ENCODE peak calls at places on chromosome 1, in nine cellular contexts. One of them, this sample, is unnamed.

GRCh38 chr1:77120950-77121349 is 98.3 kb downstream of the PIGK start:
- DNase-seq in stimulated activated CD4-positive, alpha-beta T cell treated with anti-CD3 and anti-CD28 coated beads, Interleukin-2, amount 100 ng/mL, for 48 hours: no peak
- DNase-seq in BE2C: no peak
- DNase-seq in NCI-H460: no peak
- DNase-seq in NCI-H1930: no peak
- DNase-seq in heart right ventricle: no peak
- DNase-seq in left ventricle myocardium inferior: no peak
- DNase-seq in OCI-LY7: no peak
- DNase-seq in stimulated activated CD8-positive, alpha-beta memory T cell treated with anti-CD3 and anti-CD28 coated beads, Interleukin-2, amount 100 ng/mL, for 1 hour: no peak
- DNase-seq in this sample: no peak

GRCh38 chr1:100187912-100188311 is 9.9 kb upstream of the LRRC39 start:
- DNase-seq in NCI-H460: no peak
- DNase-seq in heart right ventricle: peak
- DNase-seq in BE2C: no peak
- DNase-seq in OCI-LY7: no peak
- DNase-seq in stimulated activated CD4-positive, alpha-beta T cell treated with anti-CD3 and anti-CD28 coated beads, Interleukin-2, amount 100 ng/mL, for 48 hours: no peak
- DNase-seq in left ventricle myocardium inferior: peak
- DNase-seq in stimulated activated CD8-positive, alpha-beta memory T cell treated with anti-CD3 and anti-CD28 coated beads, Interleukin-2, amount 100 ng/mL, for 1 hour: no peak
- DNase-seq in NCI-H1930: no peak
- DNase-seq in this sample: no peak

GRCh38 chr1:198922638-198923430 is 284.0 kb downstream of the PTPRC start:
- DNase-seq in BE2C: no peak
- DNase-seq in NCI-H460: no peak
- DNase-seq in stimulated activated CD8-positive, alpha-beta memory T cell treated with anti-CD3 and anti-CD28 coated beads, Interleukin-2, amount 100 ng/mL, for 1 hour: no peak
- DNase-seq in NCI-H1930: no peak
- DNase-seq in stimulated activated CD4-positive, alpha-beta T cell treated with anti-CD3 and anti-CD28 coated beads, Interleukin-2, amount 100 ng/mL, for 48 hours: no peak
- DNase-seq in OCI-LY7: no peak
- DNase-seq in heart right ventricle: no peak
- DNase-seq in left ventricle myocardium inferior: no peak
- DNase-seq in this sample: no peak

GRCh38 chr1:209675567-209676154 is 449 bp downstream of the G0S2 start:
- DNase-seq in left ventricle myocardium inferior: peak
- DNase-seq in NCI-H460: no peak
- DNase-seq in heart right ventricle: no peak
- DNase-seq in BE2C: peak
- DNase-seq in NCI-H1930: no peak
- DNase-seq in stimulated activated CD8-positive, alpha-beta memory T cell treated with anti-CD3 and anti-CD28 coated beads, Interleukin-2, amount 100 ng/mL, for 1 hour: no peak
- DNase-seq in stimulated activated CD4-positive, alpha-beta T cell treated with anti-CD3 and anti-CD28 coated beads, Interleukin-2, amount 100 ng/mL, for 48 hours: no peak
- DNase-seq in OCI-LY7: no peak
- DNase-seq in this sample: no peak

GRCh38 chr1:169060906-169061683 is 45.4 kb upstream of the ATP1B1 start:
- DNase-seq in stimulated activated CD8-positive, alpha-beta memory T cell treated with anti-CD3 and anti-CD28 coated beads, Interleukin-2, amount 100 ng/mL, for 1 hour: no peak
- DNase-seq in NCI-H1930: no peak
- DNase-seq in NCI-H460: no peak
- DNase-seq in OCI-LY7: no peak
- DNase-seq in left ventricle myocardium inferior: no peak
- DNase-seq in heart right ventricle: peak
- DNase-seq in BE2C: no peak
- DNase-seq in stimulated activated CD4-positive, alpha-beta T cell treated with anti-CD3 and anti-CD28 coated beads, Interleukin-2, amount 100 ng/mL, for 48 hours: no peak
- DNase-seq in this sample: no peak

GRCh38 chr1:112807117-112807516 is 92.0 kb upstream of the PPM1J start:
- DNase-seq in OCI-LY7: no peak
- DNase-seq in NCI-H1930: no peak
- DNase-seq in stimulated activated CD4-positive, alpha-beta T cell treated with anti-CD3 and anti-CD28 coated beads, Interleukin-2, amount 100 ng/mL, for 48 hours: no peak
- DNase-seq in BE2C: no peak
- DNase-seq in heart right ventricle: no peak
- DNase-seq in NCI-H460: no peak
- DNase-seq in stimulated activated CD8-positive, alpha-beta memory T cell treated with anti-CD3 and anti-CD28 coated beads, Interleukin-2, amount 100 ng/mL, for 1 hour: no peak
- DNase-seq in left ventricle myocardium inferior: no peak
- DNase-seq in this sample: no peak

GRCh38 chr1:78441921-78442320 is 48.9 kb upstream of the PTGFR start:
- DNase-seq in OCI-LY7: no peak
- DNase-seq in heart right ventricle: no peak
- DNase-seq in NCI-H1930: no peak
- DNase-seq in stimulated activated CD8-positive, alpha-beta memory T cell treated with anti-CD3 and anti-CD28 coated beads, Interleukin-2, amount 100 ng/mL, for 1 hour: no peak
- DNase-seq in BE2C: no peak
- DNase-seq in stimulated activated CD4-positive, alpha-beta T cell treated with anti-CD3 and anti-CD28 coated beads, Interleukin-2, amount 100 ng/mL, for 48 hours: no peak
- DNase-seq in NCI-H460: no peak
- DNase-seq in left ventricle myocardium inferior: no peak
- DNase-seq in this sample: no peak

GRCh38 chr1:220330265-220330664 is 58.0 kb upstream of the RAB3GAP2 start:
- DNase-seq in NCI-H1930: no peak
- DNase-seq in left ventricle myocardium inferior: no peak
- DNase-seq in NCI-H460: no peak
- DNase-seq in BE2C: no peak
- DNase-seq in stimulated activated CD8-positive, alpha-beta memory T cell treated with anti-CD3 and anti-CD28 coated beads, Interleukin-2, amount 100 ng/mL, for 1 hour: no peak
- DNase-seq in heart right ventricle: no peak
- DNase-seq in OCI-LY7: no peak
- DNase-seq in stimulated activated CD4-positive, alpha-beta T cell treated with anti-CD3 and anti-CD28 coated beads, Interleukin-2, amount 100 ng/mL, for 48 hours: no peak
- DNase-seq in this sample: no peak

GRCh38 chr1:178938959-178939317 is 68.1 kb upstream of the ANGPTL1 start:
- DNase-seq in stimulated activated CD8-positive, alpha-beta memory T cell treated with anti-CD3 and anti-CD28 coated beads, Interleukin-2, amount 100 ng/mL, for 1 hour: no peak
- DNase-seq in NCI-H460: no peak
- DNase-seq in stimulated activated CD4-positive, alpha-beta T cell treated with anti-CD3 and anti-CD28 coated beads, Interleukin-2, amount 100 ng/mL, for 48 hours: no peak
- DNase-seq in NCI-H1930: no peak
- DNase-seq in BE2C: no peak
- DNase-seq in left ventricle myocardium inferior: peak
- DNase-seq in OCI-LY7: no peak
- DNase-seq in heart right ventricle: peak
- DNase-seq in this sample: no peak

GRCh38 chr1:14881775-14882672 is 271.5 kb upstream of the TMEM51 start:
- DNase-seq in OCI-LY7: peak
- DNase-seq in left ventricle myocardium inferior: no peak
- DNase-seq in stimulated activated CD8-positive, alpha-beta memory T cell treated with anti-CD3 and anti-CD28 coated beads, Interleukin-2, amount 100 ng/mL, for 1 hour: no peak
- DNase-seq in stimulated activated CD4-positive, alpha-beta T cell treated with anti-CD3 and anti-CD28 coated beads, Interleukin-2, amount 100 ng/mL, for 48 hours: no peak
- DNase-seq in BE2C: no peak
- DNase-seq in NCI-H1930: no peak
- DNase-seq in NCI-H460: no peak
- DNase-seq in heart right ventricle: no peak
- DNase-seq in this sample: no peak

GRCh38 chr1:209102120-209102519 is 481.4 kb upstream of the CAMK1G start:
- DNase-seq in stimulated activated CD8-positive, alpha-beta memory T cell treated with anti-CD3 and anti-CD28 coated beads, Interleukin-2, amount 100 ng/mL, for 1 hour: no peak
- DNase-seq in heart right ventricle: no peak
- DNase-seq in NCI-H1930: no peak
- DNase-seq in OCI-LY7: no peak
- DNase-seq in NCI-H460: no peak
- DNase-seq in BE2C: no peak
- DNase-seq in stimulated activated CD4-positive, alpha-beta T cell treated with anti-CD3 and anti-CD28 coated beads, Interleukin-2, amount 100 ng/mL, for 48 hours: no peak
- DNase-seq in left ventricle myocardium inferior: no peak
- DNase-seq in this sample: no peak